ENCODE peak calls at places on chromosomes 1 and 21, in seven cellular contexts. G is upper lobe of right lung, Q is right lobe of liver, F is GM23248, X is Panc1, H is aorta, C is lung. A is an unnamed sample. For H3K4me1, the result is how much of the 10 kb centered on the place peaks cover.

GRCh38 chr1:44100183-44100582 is 18.4 kb upstream of the KLF17 start:
- DNase-seq in F (no peak), C (no peak), G (no peak), H (no peak), Q (no peak), X (no peak), A (no peak)

GRCh38 chr21:41016472-41016871 is 151.5 kb upstream of the BACE2 start:
- DNase-seq in G (no peak), H (no peak), F (no peak), Q (no peak), C (no peak), X (no peak), A (no peak)

GRCh38 chr21:36847189-36847588 is 119.3 kb downstream of the HLCS start:
- DNase-seq in X (no peak), C (no peak), Q (no peak), G (no peak), F (peak), H (no peak), A (no peak)

GRCh38 chr1:17439250-17440073 is at the start of gene RCC2:
- DNase-seq in G (peak), H (peak), F (peak), C (peak), Q (peak), X (no peak), A (peak)

GRCh38 chr1:38257374-38257773 is 210.8 kb upstream of the POU3F1 start:
- DNase-seq in Q (no peak), G (no peak), H (peak), F (no peak), C (no peak), X (no peak), A (no peak)

GRCh38 chr1:179831852-179832699 is 45.5 kb downstream of the TOR1AIP2 start:
- DNase-seq in C (peak), G (no peak), Q (no peak), X (no peak), H (no peak), F (peak), A (no peak)

GRCh38 chr1:43348343-43348808 is 10.4 kb upstream of the CDC20 start:
- DNase-seq in X (no peak), C (no peak), G (no peak), F (no peak), H (no peak), Q (no peak), A (peak)

GRCh38 chr21:8991088-8991907 is 1530.1 kb upstream of the TPTE start:
- DNase-seq in H (no peak), X (peak), C (no peak), F (no peak), G (no peak), Q (no peak), A (no peak)

GRCh38 chr1:201374376-201374775 is 3.1 kb downstream of the TNNT2 start:
- DNase-seq in C (no peak), G (no peak), X (no peak), H (no peak), Q (no peak), F (no peak), A (no peak)

GRCh38 chr1:214234635-214235025 is 46.3 kb upstream of the SMYD2 start:
- DNase-seq in Q (no peak), H (no peak), C (no peak), G (no peak), X (no peak), F (peak), A (no peak)

GRCh38 chr1:41485605-41486004 is 1.1 kb upstream of the EDN2 start:
- DNase-seq in C (no peak), H (no peak), F (peak), X (no peak), Q (no peak), G (no peak), A (no peak)

GRCh38 chr1:163395767-163396166 is 74.0 kb downstream of the NUF2 start:
- DNase-seq in X (no peak), H (no peak), F (no peak), G (no peak), Q (no peak), C (no peak), A (no peak)

GRCh38 chr1:113881661-113882060 is 5.7 kb downstream of the BCL2L15 start:
- DNase-seq in F (no peak), X (no peak), C (no peak), Q (no peak), H (no peak), G (no peak), A (no peak)

GRCh38 chr21:29307718-29308455 is 9.2 kb downstream of the BACH1 start:
- DNase-seq in Q (no peak), X (no peak), F (no peak), H (no peak), C (no peak), G (no peak), A (no peak)
- H3K4me3 ChIP-seq in Q (no peak), X (no peak), F (no peak), H (no peak), C (no peak), G (no peak), A (no peak)

DNA sequence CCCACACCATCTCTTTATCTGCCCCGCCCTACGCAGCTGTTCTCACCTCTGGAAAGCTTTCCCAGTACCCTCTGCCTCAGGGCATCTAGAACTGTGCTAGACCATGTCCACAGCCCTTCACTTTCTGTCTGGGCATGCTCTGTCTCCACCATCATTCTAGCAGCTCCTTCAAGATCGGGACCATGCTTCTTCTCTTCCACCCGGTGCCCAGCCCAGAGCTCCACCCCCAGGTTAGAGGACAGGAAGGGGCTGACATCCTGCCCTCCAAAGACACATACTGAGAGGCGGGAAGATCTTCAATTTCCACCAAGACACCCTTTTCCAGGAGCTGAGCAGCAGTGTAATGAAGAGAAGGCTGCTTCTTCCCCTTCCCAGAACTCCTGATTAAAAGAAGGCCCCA is 27.7 kb upstream of the MEF2D start:
- DNase-seq in H (no peak), F (no peak), Q (no peak), G (peak), X (no peak), C (no peak), A (no peak)
- H3K4me1 ChIP-seq in H (under half), F (under half), Q (under half), G (under half), X (under half), C (under half), A (under half)

DNA sequence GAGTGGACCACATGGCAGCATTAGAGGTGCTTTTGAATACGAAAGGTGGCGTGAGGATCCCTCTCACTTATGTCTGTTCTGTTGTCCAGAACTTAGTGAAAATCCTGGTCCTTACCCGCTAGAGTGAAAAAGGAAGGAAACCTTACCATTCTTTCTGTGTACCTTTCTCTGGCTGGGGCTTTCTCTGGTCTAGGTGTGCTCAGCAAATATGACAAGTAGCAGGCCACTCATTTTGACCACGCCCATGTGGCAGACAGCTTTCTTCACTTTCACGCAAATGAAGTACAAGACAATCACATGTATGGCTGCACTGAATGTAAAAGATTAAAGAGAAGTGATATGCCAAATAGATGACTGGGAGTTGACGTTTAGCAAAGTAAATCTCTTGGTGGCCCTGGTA is 131.9 kb downstream of the FGGY start:
- DNase-seq in Q (no peak), F (no peak), G (no peak), C (no peak), X (no peak), H (no peak), A (no peak)
- H3K4me3 ChIP-seq in Q (no peak), F (no peak), G (no peak), C (no peak), X (no peak), H (no peak), A (no peak)

DNA sequence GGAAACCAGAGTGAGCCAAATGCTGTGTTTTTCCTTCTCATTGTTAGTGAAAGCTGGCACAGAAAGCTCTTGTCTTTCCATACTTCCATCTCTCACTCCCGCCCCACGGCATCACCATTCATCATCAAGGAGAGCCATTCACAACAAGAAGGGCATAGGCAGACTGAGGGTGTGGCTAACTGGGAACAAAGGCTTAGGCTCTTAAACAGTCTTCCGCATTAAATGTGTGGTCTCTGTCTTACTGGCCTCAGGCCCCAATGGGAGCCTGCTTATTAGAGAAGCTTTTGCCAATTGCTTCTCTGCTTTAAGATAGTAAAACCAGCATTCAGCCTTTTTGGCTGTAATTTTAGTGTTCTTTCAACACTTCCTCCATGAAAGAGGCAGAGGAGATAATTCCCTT is 51.4 kb downstream of the TNFSF18 start:
- DNase-seq in X (no peak), F (no peak), H (no peak), Q (no peak), C (no peak), G (no peak), A (no peak)
- H3K4me1 ChIP-seq in X (under half), F (under half), H (under half), Q (under half), C (under half), G (under half), A (under half)

GRCh38 chr1:168150283-168150682 is 13.6 kb upstream of the GPR161 start:
- DNase-seq in Q (no peak), G (no peak), F (no peak), H (no peak), X (no peak), C (no peak), A (no peak)
- H3K4me3 ChIP-seq in Q (no peak), G (no peak), F (no peak), H (no peak), X (no peak), C (no peak), A (no peak)

GRCh38 chr1:11570821-11571220 is 83.4 kb downstream of the FBXO2 start:
- DNase-seq in H (no peak), F (no peak), G (no peak), X (no peak), Q (no peak), C (no peak), A (no peak)
- H3K4me1 ChIP-seq in H (under half), F (under half), G (under half), X (under half), Q (under half), C (under half), A (under half)

DNA sequence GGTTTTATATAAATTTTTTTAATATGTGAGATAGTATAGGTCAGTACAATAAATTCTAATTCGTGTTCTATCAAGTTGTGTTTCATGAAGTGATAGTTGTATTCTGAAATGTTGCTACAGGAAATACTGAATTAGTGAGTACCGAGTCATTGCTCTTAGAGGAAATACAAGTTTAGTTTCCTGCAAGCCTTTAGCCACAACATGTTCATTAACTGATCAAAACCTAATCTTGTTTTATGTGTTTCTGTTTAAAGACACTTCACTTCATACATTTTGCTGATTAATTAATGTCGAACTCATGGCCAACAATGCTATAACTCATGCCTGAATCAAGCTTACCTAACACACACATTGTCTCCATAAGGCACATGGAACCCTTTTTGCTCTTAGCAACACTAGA is 43.6 kb downstream of the LRRC7 start:
- DNase-seq in C (no peak), G (no peak), H (no peak), F (no peak), Q (no peak), X (no peak), A (no peak)
- H3K4me3 ChIP-seq in C (no peak), G (no peak), H (no peak), F (no peak), Q (no peak), X (no peak), A (no peak)